ENCODE peak calls at places on chromosomes 11 and 22, in four cellular contexts. O is sciatic nerve; S is CD4-positive, alpha-beta T cell; N is stimulated activated CD8-positive, alpha-beta memory T cell treated with anti-CD3 and anti-CD28 coated beads, Interleukin-15, amount 100 ng/mL, for 24 hours. F is an unnamed sample.

GRCh38 chr11:78145511-78146030 is 6.1 kb upstream of the ALG8 start:
- DNase-seq in S (no peak), N (no peak), O (no peak), F (no peak)

GRCh38 chr11:41622707-41623359 is 163.4 kb upstream of the LRRC4C start:
- DNase-seq in O (no peak), S (no peak), N (no peak), F (no peak)

GRCh38 chr11:3022300-3022967 is 30.3 kb upstream of the NAP1L4 start:
- DNase-seq in N (no peak), O (no peak), S (no peak), F (no peak)

GRCh38 chr11:104151404-104152204 is 12.3 kb downstream of the PDGFD start:
- DNase-seq in S (no peak), N (no peak), O (no peak), F (no peak)

GRCh38 chr11:94794287-94795168 is 26.4 kb downstream of the AMOTL1 start:
- DNase-seq in N (no peak), O (peak; percentile 68), S (no peak), F (peak; percentile 80)

GRCh38 chr11:115664313-115664712 is 160.1 kb upstream of the CADM1 start:
- DNase-seq in S (no peak), O (no peak), N (no peak), F (no peak)

GRCh38 chr22:23383491-23384450 is 196.3 kb downstream of the IGLL1 start:
- DNase-seq in N (no peak), S (no peak), O (peak; percentile 61), F (no peak)

GRCh38 chr11:126307706-126308105 is 3.8 kb downstream of the DCPS start:
- DNase-seq in N (no peak), O (no peak), S (no peak), F (no peak)

GRCh38 chr22:39384750-39385480 is 14.7 kb upstream of the TAB1 start:
- DNase-seq in N (no peak), S (no peak), O (no peak), F (no peak)

GRCh38 chr11:123628936-123629683 is 25.3 kb downstream of the SCN3B start:
- DNase-seq in O (no peak), N (no peak), S (no peak), F (peak; percentile 86)

GRCh38 chr11:88631497-88631896 is 294.0 kb upstream of the CTSC start:
- DNase-seq in O (no peak), N (no peak), S (no peak), F (no peak)

GRCh38 chr22:20881231-20881630 is 22.4 kb downstream of the SNAP29 start:
- DNase-seq in N (no peak), S (no peak), O (no peak), F (no peak)

GRCh38 chr11:33089776-33090175 is 50.4 kb downstream of the TCP11L1 start:
- DNase-seq in N (no peak), S (no peak), O (no peak), F (no peak)

GRCh38 chr22:23478175-23478574 is 101.9 kb downstream of the IGLL1 start:
- DNase-seq in N (no peak), S (no peak), O (no peak), F (no peak)

GRCh38 chr11:17560281-17561110 is 13.4 kb downstream of the OTOG start:
- DNase-seq in N (no peak), S (no peak), O (peak; percentile 37), F (no peak)

GRCh38 chr11:35035894-35036408 is 103.0 kb upstream of the CD44 start:
- DNase-seq in O (no peak), N (no peak), S (no peak), F (no peak)

GRCh38 chr11:889686-890475 is 20.7 kb downstream of the CHID1 start:
- DNase-seq in S (no peak), N (no peak), O (no peak), F (no peak)

GRCh38 chr11:40445391-40445790 is 1014.1 kb downstream of the LRRC4C start:
- DNase-seq in O (no peak), S (no peak), N (no peak), F (no peak)

GRCh38 chr11:128893578-128894295 is 2.6 kb downstream of the KCNJ5 start:
- DNase-seq in N (no peak), O (no peak), S (no peak), F (no peak)

GRCh38 chr22:35838849-35839646 is 121.4 kb downstream of the APOL5 start:
- DNase-seq in N (no peak), O (no peak), S (no peak), F (no peak)

GRCh38 chr11:87141980-87142514 is 104.3 kb downstream of the TMEM135 start:
- DNase-seq in S (no peak), O (no peak), N (no peak), F (no peak)

GRCh38 chr22:39309881-39310714 is 9.3 kb downstream of the RPL3 start:
- DNase-seq in N (no peak), S (no peak), O (no peak), F (no peak)

GRCh38 chr11:69567951-69568808 is 72.8 kb upstream of the CCND1 start:
- DNase-seq in N (no peak), S (no peak), O (no peak), F (no peak)

GRCh38 chr11:65499713-65500261 is 942 bp downstream of the MALAT1 start:
- DNase-seq in S (no peak), O (no peak), N (no peak), F (no peak)

GRCh38 chr11:108758458-108758857 is 93.6 kb downstream of the DDX10 start:
- DNase-seq in O (no peak), S (no peak), N (no peak), F (no peak)

GRCh38 chr22:30667092-30667485 is 586 bp downstream of the DUSP18 start:
- DNase-seq in O (no peak), S (peak; percentile 6), N (no peak), F (no peak)

F was measured in left cardiac atrium.